ENCODE peak calls at places on chromosomes 11 and 22, in six cellular contexts. F is uterus, T is brain microvascular endothelial cell, M is keratinocyte, N is substantia nigra, J is RWPE1. G is an unnamed sample.

GRCh38 chr11:112555491-112556364 is 295.1 kb upstream of the PLET1 start:
- DNase-seq in T (peak), J (no peak), N (peak), F (peak), M (no peak), G (no peak)

GRCh38 chr22:31082606-31083376 is 1.7 kb downstream of the SMTN start:
- DNase-seq in T (peak), N (no peak), J (no peak), M (no peak), F (peak), G (no peak)

GRCh38 chr22:38415561-38416321 is 39.3 kb downstream of the KCNJ4 start:
- DNase-seq in M (no peak), N (no peak), T (no peak), J (no peak), F (no peak), G (no peak)

GRCh38 chr22:38652858-38653257 is 3.3 kb downstream of the FAM227A start:
- DNase-seq in J (no peak), M (no peak), T (no peak), F (no peak), N (no peak), G (no peak)

GRCh38 chr11:3920148-3920852 is 64.8 kb downstream of the STIM1 start:
- DNase-seq in F (peak), N (no peak), J (peak), T (peak), M (no peak), G (no peak)

GRCh38 chr22:30023099-30023498 is 57.2 kb upstream of the HORMAD2 start:
- DNase-seq in N (no peak), F (no peak), M (no peak), T (no peak), J (no peak), G (no peak)

GRCh38 chr11:10674991-10675440 is 18.5 kb downstream of the IRAG1 start:
- DNase-seq in T (no peak), J (no peak), M (no peak), N (peak), F (peak), G (no peak)

GRCh38 chr11:41461057-41461681 is 1.7 kb upstream of the LRRC4C start:
- DNase-seq in M (no peak), N (no peak), T (no peak), F (no peak), J (peak), G (no peak)

GRCh38 chr11:69080361-69080973 is 31.7 kb downstream of the TPCN2 start:
- DNase-seq in N (no peak), J (peak), F (no peak), M (no peak), T (peak), G (peak)

GRCh38 chr11:11856638-11857037 is 14.9 kb downstream of the USP47 start:
- DNase-seq in M (no peak), T (no peak), F (no peak), J (no peak), N (no peak), G (no peak)

GRCh38 chr22:43113516-43114251 is 3.1 kb downstream of the BIK start:
- DNase-seq in M (no peak), J (no peak), N (no peak), T (no peak), F (no peak), G (no peak)
- H3K27ac ChIP-seq in M (no peak), J (no peak), N (no peak), T (no peak), F (no peak), G (no peak)

DNA sequence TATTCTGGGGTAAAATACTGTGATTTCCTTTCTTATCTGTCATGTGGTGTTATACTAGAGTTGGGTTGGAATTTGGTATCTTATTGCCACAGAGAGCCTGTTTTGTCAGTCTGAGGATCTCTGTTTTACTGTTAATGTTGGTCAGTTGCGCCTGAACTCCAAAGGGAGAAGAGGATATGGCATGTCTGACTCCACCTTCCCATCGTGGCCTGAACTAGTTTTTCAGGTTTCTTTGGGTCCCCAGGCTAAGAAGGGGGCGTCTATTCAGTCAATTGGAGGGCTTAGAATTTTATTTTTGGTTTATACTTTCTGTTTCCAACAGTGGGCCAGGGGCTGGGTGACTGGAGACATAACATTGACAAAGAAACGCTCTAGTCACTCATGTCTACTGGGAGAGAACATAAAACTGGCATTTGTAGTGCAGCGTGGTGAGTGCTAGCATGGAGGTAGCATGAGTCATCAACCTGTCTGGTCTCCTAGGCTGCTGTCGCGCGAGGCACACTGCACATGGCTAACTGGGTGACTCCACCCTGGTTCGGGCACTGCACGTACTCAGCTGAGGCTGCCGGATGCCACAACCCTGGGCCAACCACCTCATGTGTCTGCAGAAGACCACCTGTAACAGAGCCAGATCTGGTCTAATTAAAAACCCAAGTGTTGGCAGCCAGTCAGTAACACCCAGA is 120.1 kb upstream of the OR9Q1 start:
- DNase-seq in J (peak), T (no peak), M (peak), F (no peak), N (no peak), G (peak)
- H3K27ac ChIP-seq in J (peak), T (no peak), M (peak), F (no peak), N (no peak), G (peak)

GRCh38 chr11:118900535-118901384 is 17.1 kb downstream of the CXCR5 start:
- DNase-seq in M (no peak), N (no peak), J (no peak), F (no peak), T (no peak), G (no peak)
- H3K27ac ChIP-seq in M (no peak), N (no peak), J (peak), F (no peak), T (no peak), G (no peak)

GRCh38 chr22:46091277-46091977 is 58.9 kb upstream of the PPARA start:
- DNase-seq in F (no peak), J (no peak), M (no peak), N (no peak), T (no peak), G (no peak)

GRCh38 chr22:46089426-46090041 is 60.8 kb upstream of the PPARA start:
- DNase-seq in M (no peak), T (no peak), J (no peak), N (no peak), F (peak), G (no peak)

GRCh38 chr22:46092011-46092410 is 58.3 kb upstream of the PPARA start:
- DNase-seq in T (no peak), J (no peak), M (no peak), N (no peak), F (no peak), G (no peak)

GRCh38 chr22:46090051-46090591 is 60.2 kb upstream of the PPARA start:
- DNase-seq in J (no peak), T (no peak), M (no peak), F (peak), N (no peak), G (no peak)

GRCh38 chr22:46090631-46091201 is 59.6 kb upstream of the PPARA start:
- DNase-seq in J (no peak), N (no peak), F (no peak), M (no peak), T (no peak), G (peak)
- H3K27ac ChIP-seq in J (peak), N (peak), F (peak), M (peak), T (peak), G (peak)

DNA sequence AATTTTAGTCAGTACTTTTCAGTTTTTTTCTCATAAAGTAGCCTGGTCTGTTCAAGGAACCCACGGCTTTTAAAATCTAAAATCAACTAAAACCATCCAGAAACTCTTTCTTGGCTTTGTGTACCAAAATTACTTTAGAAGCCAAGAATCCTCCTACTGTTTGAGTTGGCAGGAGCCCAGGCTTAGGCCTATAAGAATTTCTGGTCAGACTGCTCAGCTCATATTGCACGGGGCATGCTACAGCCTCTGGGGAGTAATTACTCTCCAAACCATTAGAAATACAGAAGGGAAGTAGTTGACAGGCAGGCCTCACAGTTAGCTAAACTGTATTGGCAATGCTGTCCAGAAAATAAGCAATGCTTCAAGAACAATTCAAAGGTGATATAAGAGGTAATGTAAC is 1862.9 kb upstream of the RAG2 start:
- DNase-seq in T (peak), N (no peak), M (no peak), F (no peak), J (peak), G (peak)
- H3K27ac ChIP-seq in T (peak), N (no peak), M (no peak), F (no peak), J (no peak), G (peak)

DNA sequence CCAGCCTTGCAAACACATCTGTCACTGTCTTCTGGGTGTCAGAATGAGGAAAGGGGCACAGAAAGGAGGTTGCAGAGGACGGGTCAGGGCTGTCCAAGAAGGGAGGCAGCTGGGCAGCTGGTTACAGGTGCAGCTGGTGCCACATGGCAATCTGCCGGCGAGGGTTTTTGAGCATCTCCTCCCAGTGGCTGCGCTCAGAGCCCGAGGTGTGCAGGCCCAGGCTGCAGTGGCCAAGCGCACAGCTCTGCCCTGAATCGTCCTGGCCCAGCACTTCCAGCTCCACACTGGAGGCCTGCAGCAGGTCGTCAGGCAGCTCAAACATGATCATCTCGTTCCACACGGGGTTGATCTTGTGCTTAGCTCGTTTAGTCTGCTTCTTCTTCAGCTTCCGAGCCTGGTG is 42.2 kb downstream of the SYT13 start:
- DNase-seq in J (no peak), N (no peak), M (no peak), F (no peak), T (no peak), G (no peak)
- H3K27ac ChIP-seq in J (no peak), N (no peak), M (no peak), F (no peak), T (no peak), G (no peak)

G was measured in epithelial cell of prostate.